ENCODE peak calls at places on chromosomes 13 and 19, in four cellular contexts. Y is IMR-90, Q is mesendoderm, U is H1. S is an unnamed sample.

GRCh38 chr13:37526710-37527446 is 71.7 kb downstream of the POSTN start:
- DNase-seq in Y (no peak), Q (no peak), U (no peak), S (no peak)

GRCh38 chr13:43140985-43141384 is 117.6 kb downstream of the DNAJC15 start:
- DNase-seq in Y (no peak), Q (no peak), U (no peak), S (no peak)

GRCh38 chr19:49593233-49594113 is 2.5 kb downstream of the PRR12 start:
- DNase-seq in Y (peak), Q (peak), U (peak), S (peak)

GRCh38 chr13:92842145-92842544 is 384.5 kb upstream of the GPC6 start:
- DNase-seq in Y (peak), Q (peak), U (no peak), S (no peak)

GRCh38 chr13:81498969-81499368 is 1158.0 kb upstream of the SPRY2 start:
- DNase-seq in Y (no peak), Q (no peak), U (no peak), S (no peak)

GRCh38 chr19:39969681-39970423 is 1.1 kb upstream of the PSMC4 start:
- DNase-seq in Y (no peak), Q (no peak), U (no peak), S (no peak)

GRCh38 chr19:571127-571974 is 1.0 kb upstream of the BSG start:
- DNase-seq in Y (peak), Q (peak), U (no peak), S (peak)

GRCh38 chr19:39070888-39071287 is 13.3 kb upstream of the ACP7 start:
- DNase-seq in Y (peak), Q (peak), U (no peak), S (no peak)

GRCh38 chr19:50794778-50795664 is 4.8 kb downstream of the ACP4 start:
- DNase-seq in Y (no peak), Q (peak), U (no peak), S (no peak)

GRCh38 chr19:6126335-6126974 is 9.0 kb upstream of the ACSBG2 start:
- DNase-seq in Y (peak), Q (peak), U (no peak), S (peak)

GRCh38 chr13:91174886-91175501 is 172.5 kb upstream of the MIR17HG start:
- DNase-seq in Y (no peak), Q (peak), U (no peak), S (peak)

GRCh38 chr13:113863511-113864302 is at the start of gene GAS6:
- DNase-seq in Y (no peak), Q (peak), U (no peak), S (peak)

GRCh38 chr19:10292789-10293636 is 3.3 kb downstream of the ICAM5 start:
- DNase-seq in Y (no peak), Q (peak), U (no peak), S (peak)

GRCh38 chr13:102817907-102818306 is 19.0 kb downstream of the BIVM start:
- DNase-seq in Y (no peak), Q (peak), U (no peak), S (no peak)

GRCh38 chr13:90891329-90891728 is 456.2 kb upstream of the MIR17HG start:
- DNase-seq in Y (no peak), Q (no peak), U (no peak), S (no peak)

GRCh38 chr13:99501952-99502310 is 659 bp downstream of the TM9SF2 start:
- DNase-seq in Y (peak), Q (peak), U (no peak), S (no peak)

GRCh38 chr19:35134601-35135091 is at the start of gene LGI4:
- DNase-seq in Y (no peak), Q (no peak), U (no peak), S (no peak)

GRCh38 chr19:19637523-19638251 is 5.8 kb downstream of the GMIP start:
- DNase-seq in Y (no peak), Q (peak), U (no peak), S (peak)
- H3K23ac ChIP-seq in Y (no peak), Q (no peak), U (no peak), S (no peak)

GRCh38 chr19:16945762-16946465 is 57.1 kb downstream of the F2RL3 start:
- DNase-seq in Y (no peak), Q (no peak), U (no peak), S (no peak)
- H3K56ac ChIP-seq in Y (no peak), Q (no peak), U (no peak), S (no peak)

GRCh38 chr13:75347925-75348324 is 134.0 kb downstream of the TBC1D4 start:
- DNase-seq in Y (no peak), Q (no peak), U (no peak), S (no peak)
- H3K23ac ChIP-seq in Y (no peak), Q (no peak), U (no peak), S (no peak)

GRCh38 chr19:1747285-1748114 is 5.8 kb upstream of the ONECUT3 start:
- DNase-seq in Y (peak), Q (peak), U (peak), S (peak)
- H3K56ac ChIP-seq in Y (no peak), Q (peak), U (no peak), S (no peak)

GRCh38 chr19:3361384-3362216 is 4.8 kb upstream of the NFIC start:
- DNase-seq in Y (no peak), Q (peak), U (no peak), S (no peak)
- H3K23ac ChIP-seq in Y (peak), Q (peak), U (no peak), S (no peak)

DNA sequence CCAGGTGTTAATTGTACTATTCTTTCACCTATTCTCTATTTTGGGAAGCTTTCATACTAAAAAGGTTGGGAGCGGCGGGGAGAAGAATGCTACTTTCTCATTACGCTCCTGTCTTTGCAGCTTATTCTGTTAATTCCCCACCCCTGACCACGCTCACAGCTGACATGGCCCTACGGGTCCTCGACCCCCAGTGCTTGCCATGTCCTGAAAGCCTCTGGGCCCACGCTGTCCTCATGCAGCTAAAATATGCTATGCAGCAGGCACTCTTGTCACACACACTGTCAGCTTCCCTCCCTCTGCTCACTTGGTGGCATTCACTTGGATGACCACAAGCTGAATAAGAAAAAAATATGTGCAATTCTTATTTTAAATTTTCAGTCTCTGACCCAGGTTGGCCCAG is 126.3 kb downstream of the RNF17 start:
- DNase-seq in Y (no peak), Q (no peak), U (no peak), S (no peak)
- H3K56ac ChIP-seq in Y (no peak), Q (no peak), U (no peak), S (no peak)